ENCODE peak calls at places on chromosomes 16 and 17, in nine cellular contexts. B is pancreas; I is upper lobe of left lung; D is suprapubic skin; V is GM23248; T is fibroblast of lung; X is CD4-positive, alpha-beta memory T cell; P is transverse colon; E is H9. K is an unnamed sample. For H3K4me1, the result is how much of the 10 kb centered on the place peaks cover.

GRCh38 chr16:2971985-2972784 is 3.0 kb downstream of the PAQR4 start:
- DNase-seq in B (peak), I (peak), D (no peak), V (no peak), T (no peak), X (no peak), P (no peak), E (no peak), K (no peak)

GRCh38 chr16:89733792-89734191 is 12.5 kb downstream of the ZNF276 start:
- DNase-seq in B (no peak), I (no peak), D (no peak), V (no peak), T (no peak), X (no peak), P (no peak), E (no peak), K (no peak)

GRCh38 chr16:79092846-79093245 is 507.7 kb downstream of the MAF start:
- DNase-seq in B (no peak), I (no peak), D (no peak), V (no peak), T (no peak), X (no peak), P (no peak), E (no peak), K (no peak)

GRCh38 chr16:685967-686366 is 1.8 kb upstream of the JMJD8 start:
- DNase-seq in B (peak), I (peak), D (no peak), V (peak), T (peak), X (no peak), P (peak), E (peak), K (no peak)

GRCh38 chr16:55370762-55371482 is 46.9 kb downstream of the IRX6 start:
- DNase-seq in B (peak), I (peak), D (peak), V (peak), T (peak), X (peak), P (peak), E (peak), K (no peak)

GRCh38 chr16:68229431-68230175 is 6.3 kb downstream of the ESRP2 start:
- DNase-seq in B (peak), I (no peak), D (peak), V (peak), T (peak), X (peak), P (no peak), E (peak), K (no peak)

GRCh38 chr17:17737938-17738894 is 57.0 kb downstream of the RAI1 start:
- DNase-seq in B (no peak), I (peak), D (no peak), V (no peak), T (peak), X (no peak), P (peak), E (peak), K (no peak)

GRCh38 chr16:13425840-13426239 is 494.1 kb upstream of the ERCC4 start:
- DNase-seq in B (no peak), I (no peak), D (no peak), V (no peak), T (no peak), X (no peak), P (no peak), E (no peak), K (no peak)

GRCh38 chr17:72665841-72666518 is 426.5 kb downstream of the SLC39A11 start:
- DNase-seq in B (no peak), I (no peak), D (no peak), V (peak), T (peak), X (no peak), P (no peak), E (no peak), K (no peak)

GRCh38 chr17:61393904-61394629 is 5.6 kb upstream of the TBX2 start:
- DNase-seq in B (peak), I (no peak), D (no peak), V (peak), T (peak), X (no peak), P (no peak), E (no peak), K (no peak)

GRCh38 chr16:66844009-66844341 is 239 bp upstream of the CA7 start:
- DNase-seq in B (no peak), I (no peak), D (no peak), V (no peak), T (no peak), X (no peak), P (no peak), E (peak), K (no peak)

GRCh38 chr17:75869282-75870141 is 8.9 kb downstream of the TRIM47 start:
- DNase-seq in B (no peak), I (peak), D (no peak), V (peak), T (peak), X (no peak), P (peak), E (no peak), K (no peak)

GRCh38 chr17:66542967-66543525 is 240.6 kb downstream of the PRKCA start:
- DNase-seq in B (no peak), I (no peak), D (no peak), V (peak), T (peak), X (no peak), P (no peak), E (no peak), K (no peak)

GRCh38 chr16:71288570-71288889 is 672 bp downstream of the CMTR2 start:
- DNase-seq in B (no peak), I (no peak), D (no peak), V (peak), T (no peak), X (no peak), P (no peak), E (no peak), K (no peak)

GRCh38 chr16:53504665-53505064 is 1.7 kb upstream of the AKTIP start:
- DNase-seq in B (no peak), I (no peak), D (no peak), V (peak), T (no peak), X (no peak), P (no peak), E (no peak), K (peak)

GRCh38 chr17:73297934-73298861 is 13.6 kb downstream of the CDC42EP4 start:
- DNase-seq in B (no peak), I (no peak), D (no peak), V (no peak), T (no peak), X (no peak), P (no peak), E (peak), K (no peak)

GRCh38 chr16:66020642-66021041 is 345.8 kb upstream of the CDH5 start:
- DNase-seq in B (no peak), I (no peak), D (no peak), V (no peak), T (peak), X (no peak), P (no peak), E (no peak), K (no peak)

GRCh38 chr16:23182675-23183485 is at the start of gene SCNN1G:
- DNase-seq in B (peak), I (peak), D (no peak), V (peak), T (no peak), X (no peak), P (peak), E (peak), K (no peak)

GRCh38 chr16:81939164-81940067 is 71.9 kb downstream of the SDR42E1 start:
- DNase-seq in B (no peak), I (no peak), D (no peak), V (no peak), T (no peak), X (no peak), P (no peak), E (peak), K (no peak)

GRCh38 chr16:46929378-46930332 is 43.8 kb downstream of the DNAJA2 start:
- DNase-seq in B (peak), I (peak), D (no peak), V (peak), T (peak), X (peak), P (peak), E (peak), K (peak)

GRCh38 chr17:3641717-3642486 is 5.3 kb downstream of the CTNS start:
- DNase-seq in B (no peak), I (no peak), D (no peak), V (no peak), T (no peak), X (no peak), P (no peak), E (no peak), K (no peak)

GRCh38 chr17:2002767-2003329 is 22.3 kb downstream of the RTN4RL1 start:
- DNase-seq in B (no peak), I (no peak), D (no peak), V (no peak), T (no peak), X (no peak), P (no peak), E (no peak), K (no peak)

GRCh38 chr17:76054112-76054476 is 18.2 kb downstream of the SRP68 start:
- DNase-seq in B (no peak), I (no peak), D (no peak), V (peak), T (peak), X (no peak), P (no peak), E (no peak), K (no peak)

GRCh38 chr17:19654901-19655300 is 6.3 kb downstream of the ALDH3A2 start:
- DNase-seq in B (no peak), I (no peak), D (no peak), V (peak), T (no peak), X (no peak), P (no peak), E (no peak), K (no peak)

GRCh38 chr17:33049781-33050414 is 58.3 kb downstream of the SPACA3 start:
- DNase-seq in B (peak), I (no peak), D (no peak), V (peak), T (peak), X (no peak), P (peak), E (peak), K (peak)

GRCh38 chr16:68948230-68948910 is 105.0 kb downstream of the TANGO6 start:
- DNase-seq in B (no peak), I (no peak), D (no peak), V (peak), T (peak), X (no peak), P (no peak), E (no peak), K (no peak)

GRCh38 chr16:3027488-3027795 is 3.6 kb downstream of the THOC6 start:
- DNase-seq in B (no peak), I (no peak), D (no peak), V (no peak), T (no peak), X (no peak), P (no peak), E (no peak), K (no peak)

GRCh38 chr17:82924812-82925211 is 85.0 kb upstream of the ZNF750 start:
- DNase-seq in B (peak), I (no peak), D (no peak), V (no peak), T (no peak), X (no peak), P (no peak), E (no peak), K (no peak)

GRCh38 chr17:17315142-17315821 is 12.1 kb downstream of the NT5M start:
- DNase-seq in B (no peak), I (no peak), D (no peak), V (no peak), T (no peak), X (no peak), P (no peak), E (no peak), K (no peak)

GRCh38 chr17:8887834-8888703 is 20.6 kb upstream of the PIK3R6 start:
- DNase-seq in B (no peak), I (peak), D (no peak), V (peak), T (peak), X (no peak), P (no peak), E (peak), K (no peak)

DNA sequence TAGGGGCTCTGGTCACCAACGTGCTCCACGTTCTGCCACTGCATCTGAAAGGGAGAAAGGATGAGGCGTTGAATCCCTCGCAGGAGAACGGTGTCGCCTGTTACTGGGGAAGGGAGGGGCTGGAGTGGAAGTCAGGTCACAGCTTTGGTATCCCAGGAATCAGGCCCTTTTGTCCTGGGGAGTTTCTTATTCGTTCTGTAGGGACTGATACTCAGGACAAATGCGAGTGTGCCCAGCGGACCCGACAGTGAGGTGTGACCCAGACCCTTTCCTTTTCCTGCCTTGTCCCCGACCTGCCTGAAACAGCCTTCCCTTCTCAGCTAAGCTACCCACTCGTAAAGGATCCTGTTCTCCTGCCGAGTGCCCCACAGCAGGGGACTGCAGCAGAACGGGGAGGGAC is 177.5 kb downstream of the VPS53 start:
- DNase-seq in B (no peak), I (no peak), D (no peak), V (no peak), T (no peak), X (no peak), P (no peak), E (no peak), K (no peak)
- H3K27ac ChIP-seq in B (no peak), I (no peak), D (no peak), V (no peak), T (no peak), X (no peak), P (no peak), E (no peak), K (no peak)

GRCh38 chr17:46150216-46150963 is 42.8 kb downstream of the KANSL1 start:
- DNase-seq in B (no peak), I (no peak), D (no peak), V (no peak), T (no peak), X (no peak), P (no peak), E (no peak), K (no peak)

GRCh38 chr17:46144246-46144645 is 49.0 kb downstream of the KANSL1 start:
- DNase-seq in B (no peak), I (no peak), D (no peak), V (no peak), T (peak), X (no peak), P (no peak), E (no peak), K (no peak)

GRCh38 chr17:46148247-46148646 is 45.0 kb downstream of the KANSL1 start:
- DNase-seq in B (no peak), I (no peak), D (no peak), V (no peak), T (no peak), X (no peak), P (no peak), E (no peak), K (no peak)

GRCh38 chr17:46143827-46144236 is 49.4 kb downstream of the KANSL1 start:
- DNase-seq in B (no peak), I (no peak), D (no peak), V (no peak), T (no peak), X (no peak), P (no peak), E (no peak), K (no peak)

GRCh38 chr17:46147167-46147749 is 46.0 kb downstream of the KANSL1 start:
- DNase-seq in B (no peak), I (no peak), D (no peak), V (no peak), T (no peak), X (no peak), P (no peak), E (no peak), K (no peak)
- H3K4me1 ChIP-seq in B (under half), I (half or more), D (half or more), V (under half), T (under half), X (half or more), P (half or more), E (under half), K (under half)

DNA sequence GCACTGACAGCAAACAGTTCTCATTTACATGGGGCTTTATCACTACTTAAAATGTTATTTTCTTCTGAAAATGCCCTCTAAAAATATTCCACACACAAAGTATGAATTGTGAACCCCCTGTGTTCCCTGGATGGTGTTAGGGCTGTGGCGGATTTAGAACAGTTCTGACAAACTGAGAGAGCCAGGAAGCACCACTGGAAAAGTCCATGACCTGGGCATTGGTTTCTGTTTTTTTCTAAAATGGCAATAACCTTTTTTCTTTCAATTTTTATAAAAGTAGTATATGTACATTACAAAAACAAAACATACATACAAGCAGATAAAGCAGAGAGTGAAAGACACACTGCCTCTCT is 21.0 kb upstream of the ERN1 start:
- DNase-seq in B (no peak), I (no peak), D (no peak), V (no peak), T (no peak), X (no peak), P (no peak), E (no peak), K (no peak)
- H3K27ac ChIP-seq in B (peak), I (peak), D (no peak), V (peak), T (no peak), X (no peak), P (peak), E (no peak), K (no peak)

DNA sequence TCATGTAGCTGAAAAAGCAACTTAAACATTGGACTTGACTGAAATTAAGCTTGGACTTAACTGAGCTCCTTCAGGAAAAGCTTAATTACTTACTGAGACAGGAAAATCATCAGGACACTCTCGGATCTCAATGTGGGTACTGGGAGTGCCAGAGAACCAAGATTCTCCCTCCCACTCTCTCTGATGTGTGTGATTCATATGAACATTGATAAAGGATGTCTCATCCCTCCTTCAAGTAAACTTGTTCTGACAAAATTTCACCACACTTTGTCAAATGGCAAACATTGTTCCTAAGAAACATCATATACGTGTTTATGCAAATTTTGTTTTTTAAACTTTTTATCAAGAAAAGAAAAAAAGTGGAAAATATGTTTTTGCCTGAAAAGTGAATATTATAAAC is 4.1 kb upstream of the SLFN5 start:
- DNase-seq in B (no peak), I (no peak), D (no peak), V (peak), T (peak), X (no peak), P (no peak), E (no peak), K (no peak)
- H3K4me1 ChIP-seq in B (under half), I (under half), D (under half), V (under half), T (under half), X (half or more), P (under half), E (under half), K (under half)

DNA sequence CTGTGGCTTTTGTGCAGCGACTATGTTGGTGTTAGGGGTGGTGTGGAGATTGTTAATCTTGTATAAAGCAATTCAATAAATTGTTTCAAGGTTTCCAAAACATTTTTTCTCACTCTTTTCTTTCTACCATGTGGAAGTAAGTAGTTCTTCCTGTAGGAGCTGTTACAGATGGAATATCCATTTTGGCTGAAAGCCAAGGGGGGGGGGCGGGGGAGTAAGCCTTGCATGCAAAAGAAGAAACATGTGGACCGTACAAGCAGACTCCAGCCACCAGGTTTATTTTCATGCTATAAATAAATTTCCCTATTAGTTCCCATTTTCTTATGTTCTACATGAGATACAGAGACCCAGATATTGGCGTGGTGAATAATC is 35.0 kb downstream of the UBN1 start:
- DNase-seq in B (no peak), I (no peak), D (no peak), V (peak), T (peak), X (no peak), P (no peak), E (no peak), K (no peak)
- H3K27ac ChIP-seq in B (no peak), I (no peak), D (no peak), V (no peak), T (no peak), X (no peak), P (no peak), E (no peak), K (no peak)

DNA sequence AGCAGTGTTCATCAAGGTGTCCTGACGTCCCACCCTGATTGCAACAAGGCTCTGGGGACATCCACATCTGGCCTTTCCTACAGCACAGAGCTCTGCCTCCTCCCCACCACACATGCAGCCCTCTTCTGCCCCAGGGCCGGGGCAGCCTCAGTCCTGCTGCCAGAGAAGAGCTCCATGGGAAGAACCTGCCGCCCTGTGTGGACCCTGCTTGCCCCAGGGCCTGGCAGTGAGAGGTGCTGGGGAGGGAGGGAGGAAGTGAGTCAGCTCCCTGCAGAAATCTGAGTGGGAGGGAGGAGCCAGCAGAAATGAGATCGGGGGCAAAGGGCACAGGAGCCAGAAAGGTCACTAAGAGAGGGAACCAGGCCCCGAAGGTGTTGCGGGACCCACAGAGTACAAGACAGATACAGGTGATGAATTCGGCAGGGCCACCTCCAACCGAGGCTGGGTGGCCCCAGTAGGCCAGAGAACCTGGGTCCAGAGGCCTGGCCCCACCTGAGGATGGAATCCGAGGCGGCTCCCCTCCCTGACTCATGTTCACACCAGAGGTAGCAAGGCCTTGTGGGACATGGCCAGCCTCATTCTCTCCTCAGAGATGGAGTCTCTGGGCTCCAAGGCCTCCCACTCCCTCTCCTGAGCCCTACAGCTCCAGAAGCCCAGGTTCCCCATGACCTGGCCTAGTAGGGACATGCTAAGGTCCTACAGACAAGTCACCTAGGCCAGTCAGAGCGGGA is 24.8 kb downstream of the MYO18A start:
- DNase-seq in B (no peak), I (peak), D (no peak), V (peak), T (peak), X (peak), P (peak), E (peak), K (no peak)
- H3K4me1 ChIP-seq in B (half or more), I (half or more), D (half or more), V (under half), T (under half), X (under half), P (half or more), E (under half), K (under half)

DNA sequence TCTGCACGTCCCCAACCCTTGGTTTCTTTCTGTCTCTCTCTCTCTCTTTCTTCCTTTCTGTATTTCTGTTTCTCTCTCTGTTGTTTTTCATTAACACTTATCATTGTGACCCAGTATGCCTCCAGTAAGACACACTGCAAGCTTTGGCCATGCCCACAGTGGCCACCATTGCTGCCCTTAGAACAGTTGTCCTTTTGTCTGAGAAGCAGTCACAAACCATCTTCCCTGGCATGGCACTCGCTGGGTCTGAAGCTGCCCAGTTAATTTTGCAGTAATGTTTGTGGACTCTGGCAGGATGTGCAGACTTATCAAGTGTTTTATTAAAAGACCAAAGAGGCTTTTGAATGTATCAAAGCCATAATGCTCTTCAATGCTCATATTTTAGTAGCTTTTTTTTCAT is 146.9 kb downstream of the MSI2 start:
- DNase-seq in B (no peak), I (no peak), D (no peak), V (no peak), T (no peak), X (no peak), P (no peak), E (no peak), K (no peak)
- H3K27ac ChIP-seq in B (no peak), I (no peak), D (no peak), V (no peak), T (no peak), X (no peak), P (no peak), E (no peak), K (no peak)